ENCODE peak calls at places on chromosomes 11 and 22, in seven cellular contexts. V is T1000; G is stimulated activated CD4-positive, alpha-beta T cell treated with anti-CD3 and anti-CD28 coated beads, TNF-alpha, amount 100 ng/mL, for 48 hours; C is HEK293T; N is NCI-H187; B is fibroblast of villous mesenchyme; M is T-helper 9 cell. Z is an unnamed sample.

GRCh38 chr11:102928247-102928646 is 27.3 kb downstream of the MMP13 start:
- DNase-seq in V (no peak), G (no peak), C (no peak), N (no peak), B (no peak), M (no peak), Z (no peak)

GRCh38 chr22:42277988-42278776 is 7.7 kb upstream of the TCF20 start:
- DNase-seq in V (no peak), G (no peak), C (no peak), N (no peak), B (peak), M (no peak), Z (no peak)

GRCh38 chr22:29003975-29004646 is 57.5 kb downstream of the C22orf31 start:
- DNase-seq in V (no peak), G (no peak), C (peak), N (peak), B (no peak), M (no peak), Z (no peak)

GRCh38 chr11:64566042-64566914 is 24.7 kb upstream of the SLC22A12 start:
- DNase-seq in V (no peak), G (peak), C (peak), N (no peak), B (peak), M (no peak), Z (no peak)

GRCh38 chr11:93528757-93529639 is 14.2 kb downstream of the SMCO4 start:
- DNase-seq in V (no peak), G (no peak), C (no peak), N (no peak), B (no peak), M (no peak), Z (no peak)

GRCh38 chr11:73265853-73266643 is 6.1 kb upstream of the P2RY6 start:
- DNase-seq in V (no peak), G (no peak), C (no peak), N (no peak), B (no peak), M (no peak), Z (no peak)

GRCh38 chr11:3159296-3160190 is 5.6 kb downstream of the OSBPL5 start:
- DNase-seq in V (no peak), G (no peak), C (no peak), N (no peak), B (no peak), M (no peak), Z (no peak)

GRCh38 chr11:11169715-11170351 is 183.2 kb downstream of the CSNK2A3 start:
- DNase-seq in V (no peak), G (no peak), C (no peak), N (no peak), B (no peak), M (no peak), Z (no peak)

GRCh38 chr11:110373061-110373702 is 56.6 kb upstream of the FDX1 start:
- DNase-seq in V (no peak), G (no peak), C (no peak), N (no peak), B (peak), M (no peak), Z (no peak)

GRCh38 chr11:64726211-64726641 is 3.2 kb upstream of the NRXN2 start:
- DNase-seq in V (no peak), G (no peak), C (no peak), N (no peak), B (no peak), M (no peak), Z (no peak)

GRCh38 chr11:123653997-123654565 is 343 bp downstream of the SCN3B start:
- DNase-seq in V (no peak), G (no peak), C (peak), N (peak), B (peak), M (no peak), Z (no peak)

GRCh38 chr11:77377734-77378133 is 76.2 kb upstream of the GDPD4 start:
- DNase-seq in V (no peak), G (no peak), C (no peak), N (no peak), B (no peak), M (no peak), Z (no peak)

GRCh38 chr11:132631956-132632355 is 900.3 kb downstream of the OPCML start:
- DNase-seq in V (no peak), G (no peak), C (no peak), N (no peak), B (no peak), M (no peak), Z (no peak)

GRCh38 chr11:99160447-99160846 is 139.7 kb downstream of the CNTN5 start:
- DNase-seq in V (no peak), G (no peak), C (no peak), N (no peak), B (no peak), M (no peak), Z (no peak)

GRCh38 chr11:66996609-66997273 is 21.6 kb downstream of the C11orf86 start:
- DNase-seq in V (no peak), G (no peak), C (no peak), N (no peak), B (peak), M (no peak), Z (no peak)

GRCh38 chr11:64742087-64742939 is 1.6 kb downstream of the RASGRP2 start:
- DNase-seq in V (no peak), G (no peak), C (no peak), N (no peak), B (peak), M (no peak), Z (no peak)

GRCh38 chr11:13126430-13126829 is 117.3 kb downstream of the RASSF10 start:
- DNase-seq in V (peak), G (no peak), C (no peak), N (peak), B (peak), M (no peak), Z (no peak)

GRCh38 chr11:8006349-8006977 is 19.3 kb downstream of the EIF3F start:
- DNase-seq in V (peak), G (no peak), C (peak), N (peak), B (peak), M (peak), Z (no peak)

GRCh38 chr11:561148-562003 is 606 bp downstream of the RASSF7 start:
- DNase-seq in V (no peak), G (no peak), C (no peak), N (no peak), B (no peak), M (no peak), Z (no peak)

GRCh38 chr11:22203281-22203680 is 10.4 kb downstream of the ANO5 start:
- DNase-seq in V (no peak), G (no peak), C (no peak), N (no peak), B (no peak), M (no peak), Z (no peak)

GRCh38 chr22:36336246-36337182 is 51.3 kb downstream of the MYH9 start:
- DNase-seq in V (no peak), G (no peak), C (no peak), N (no peak), B (no peak), M (no peak), Z (no peak)

GRCh38 chr22:44353063-44353440 is 40.3 kb upstream of the SHISAL1 start:
- DNase-seq in V (no peak), G (no peak), C (no peak), N (no peak), B (no peak), M (no peak), Z (no peak)

GRCh38 chr11:43953521-43953920 is 11.1 kb downstream of the C11orf96 start:
- DNase-seq in V (no peak), G (no peak), C (no peak), N (no peak), B (no peak), M (no peak), Z (no peak)

GRCh38 chr11:20887137-20887536 is 217.8 kb downstream of the NELL1 start:
- DNase-seq in V (no peak), G (no peak), C (no peak), N (no peak), B (no peak), M (no peak), Z (no peak)

GRCh38 chr11:111631666-111632039 is 29.4 kb downstream of the SIK2 start:
- DNase-seq in V (peak), G (no peak), C (no peak), N (no peak), B (peak), M (no peak), Z (no peak)

GRCh38 chr22:41908409-41909289 is 6.2 kb downstream of the SHISA8 start:
- DNase-seq in V (no peak), G (no peak), C (no peak), N (no peak), B (no peak), M (no peak), Z (no peak)

GRCh38 chr11:132022285-132022684 is 651.9 kb downstream of the NTM start:
- DNase-seq in V (no peak), G (no peak), C (no peak), N (no peak), B (no peak), M (no peak), Z (no peak)

GRCh38 chr22:29647954-29648737 is 44.7 kb downstream of the NF2 start:
- DNase-seq in V (no peak), G (no peak), C (no peak), N (no peak), B (no peak), M (no peak), Z (no peak)

GRCh38 chr11:2930705-2931415 is 1.6 kb upstream of the PHLDA2 start:
- DNase-seq in V (peak), G (no peak), C (peak), N (no peak), B (peak), M (no peak), Z (no peak)

GRCh38 chr11:73204711-73205121 is 13.4 kb upstream of the P2RY2 start:
- DNase-seq in V (no peak), G (no peak), C (no peak), N (no peak), B (no peak), M (no peak), Z (no peak)

GRCh38 chr22:38957046-38957770 is at the start of gene APOBEC3A:
- DNase-seq in V (no peak), G (no peak), C (no peak), N (no peak), B (no peak), M (no peak), Z (no peak)

GRCh38 chr11:57597971-57598830 is 716 bp downstream of the SERPING1 start:
- DNase-seq in V (no peak), G (no peak), C (peak), N (no peak), B (peak), M (no peak), Z (no peak)

GRCh38 chr11:27640954-27641353 is 59.3 kb downstream of the BDNF start:
- DNase-seq in V (no peak), G (no peak), C (no peak), N (no peak), B (no peak), M (no peak), Z (no peak)

GRCh38 chr22:26194313-26194712 is 25.1 kb downstream of the SEZ6L start:
- DNase-seq in V (no peak), G (no peak), C (no peak), N (no peak), B (no peak), M (no peak), Z (no peak)

GRCh38 chr11:13685461-13686108 is 17.1 kb downstream of the FAR1 start:
- DNase-seq in V (no peak), G (no peak), C (no peak), N (no peak), B (no peak), M (no peak), Z (no peak)

GRCh38 chr11:95512177-95512576 is 277.4 kb downstream of the FAM76B start:
- DNase-seq in V (no peak), G (no peak), C (no peak), N (no peak), B (peak), M (no peak), Z (no peak)

GRCh38 chr22:22076937-22077703 is 94.5 kb upstream of the TOP3B start:
- DNase-seq in V (no peak), G (no peak), C (no peak), N (no peak), B (peak), M (no peak), Z (no peak)

GRCh38 chr11:127114035-127114434 is 113.5 kb upstream of the KIRREL3 start:
- DNase-seq in V (no peak), G (no peak), C (no peak), N (no peak), B (no peak), M (no peak), Z (no peak)

GRCh38 chr22:40175571-40176105 is 2.1 kb upstream of the TNRC6B start:
- DNase-seq in V (no peak), G (no peak), C (no peak), N (no peak), B (no peak), M (no peak), Z (no peak)

Z was measured in NCI-H1417 treated with DMSO at 0.1 percent for 48 hours.